ENCODE peak calls at places on chromosome 13, in eight cellular contexts. M is breast epithelium, R is mammary epithelial cell, T is fibroblast of pulmonary artery, P is brain microvascular endothelial cell, I is fibroblast of lung, C is AG04450, F is pancreas. S is an unnamed sample.

GRCh38 chr13:110340812-110341444 is 33.8 kb downstream of the COL4A2 start:
- DNase-seq in P (peak), F (no peak), T (peak), R (peak), C (no peak), M (no peak), I (peak), S (peak)

GRCh38 chr13:94968040-94968756 is 255.9 kb upstream of the SOX21 start:
- DNase-seq in R (no peak), P (no peak), C (no peak), T (no peak), F (no peak), M (no peak), I (peak), S (no peak)

GRCh38 chr13:30725331-30726085 is 9.8 kb upstream of the ALOX5AP start:
- DNase-seq in T (no peak), I (peak), P (peak), F (no peak), R (no peak), C (no peak), M (no peak), S (no peak)

GRCh38 chr13:114266241-114266640 is 15.2 kb upstream of the UPF3A start:
- DNase-seq in C (no peak), T (no peak), M (no peak), F (no peak), P (no peak), R (no peak), I (no peak), S (no peak)

GRCh38 chr13:66933527-66933926 is 296.6 kb downstream of the PCDH9 start:
- DNase-seq in C (no peak), M (no peak), F (no peak), P (no peak), R (no peak), T (no peak), I (no peak), S (no peak)

GRCh38 chr13:99501952-99502310 is 659 bp downstream of the TM9SF2 start:
- DNase-seq in P (peak), F (peak), T (peak), I (peak), M (no peak), R (peak), C (no peak), S (peak)

GRCh38 chr13:113588394-113589111 is 4.0 kb downstream of the TFDP1 start:
- DNase-seq in F (peak), T (no peak), M (peak), I (no peak), R (no peak), C (no peak), P (no peak), S (no peak)

GRCh38 chr13:78657699-78658629 is 991 bp downstream of the OBI1 start:
- DNase-seq in M (no peak), T (peak), I (peak), P (no peak), R (peak), F (no peak), C (no peak), S (peak)

GRCh38 chr13:46342538-46342937 is 44.5 kb downstream of the RUBCNL start:
- DNase-seq in M (no peak), F (no peak), I (no peak), T (no peak), R (no peak), C (no peak), P (no peak), S (no peak)

GRCh38 chr13:106533101-106533939 is 2.1 kb downstream of the EFNB2 start:
- DNase-seq in R (peak), C (peak), F (peak), T (peak), M (peak), P (peak), I (peak), S (peak)

GRCh38 chr13:34701919-34702318 is 240.2 kb upstream of the NBEA start:
- DNase-seq in R (no peak), T (no peak), P (no peak), F (no peak), M (no peak), C (no peak), I (no peak), S (peak)

GRCh38 chr13:99071211-99071610 is 93.3 kb upstream of the DOCK9 start:
- DNase-seq in R (no peak), C (no peak), P (no peak), I (no peak), F (no peak), T (no peak), M (no peak), S (no peak)

GRCh38 chr13:29805994-29806748 is 44.2 kb downstream of the UBL3 start:
- DNase-seq in F (no peak), C (no peak), T (no peak), P (no peak), M (no peak), R (no peak), I (no peak), S (no peak)

GRCh38 chr13:114099918-114100445 is 32.4 kb downstream of the RASA3 start:
- DNase-seq in R (no peak), C (no peak), T (peak), I (peak), P (no peak), M (peak), F (no peak), S (no peak)

GRCh38 chr13:30835442-30835841 is 70.6 kb upstream of the MEDAG start:
- DNase-seq in C (peak), T (no peak), P (no peak), I (no peak), R (no peak), M (no peak), F (no peak), S (no peak)

GRCh38 chr13:27961227-27962085 is 7.7 kb downstream of the CDX2 start:
- DNase-seq in R (no peak), F (no peak), M (no peak), T (no peak), I (no peak), C (no peak), P (no peak), S (no peak)

GRCh38 chr13:95882121-95882520 is 171.1 kb downstream of the UGGT2 start:
- DNase-seq in F (peak), T (no peak), M (no peak), P (no peak), I (no peak), R (no peak), C (no peak), S (no peak)

GRCh38 chr13:97114696-97115095 is 107.4 kb upstream of the MBNL2 start:
- DNase-seq in F (no peak), I (no peak), M (no peak), R (no peak), C (no peak), P (no peak), T (no peak), S (no peak)

GRCh38 chr13:19950374-19950773 is 8.2 kb upstream of the ZMYM2 start:
- DNase-seq in P (no peak), I (no peak), C (no peak), F (no peak), M (no peak), T (no peak), R (no peak), S (no peak)

GRCh38 chr13:72839831-72840426 is 58.0 kb downstream of the PIBF1 start:
- DNase-seq in T (peak), R (peak), M (peak), C (peak), I (peak), P (peak), F (peak), S (peak)

GRCh38 chr13:46934749-46935148 is 37.9 kb upstream of the HTR2A start:
- DNase-seq in M (no peak), R (peak), C (no peak), I (no peak), F (no peak), P (no peak), T (no peak), S (no peak)

GRCh38 chr13:80132741-80133601 is 208.0 kb downstream of the SPRY2 start:
- DNase-seq in F (peak), C (no peak), R (peak), T (peak), M (no peak), I (peak), P (peak), S (peak)

GRCh38 chr13:105410602-105411001 is 1124.9 kb downstream of the EFNB2 start:
- DNase-seq in C (no peak), I (no peak), F (peak), R (peak), T (peak), M (peak), P (no peak), S (peak)

GRCh38 chr13:66926851-66927524 is 303.1 kb downstream of the PCDH9 start:
- DNase-seq in M (no peak), T (no peak), P (peak), R (peak), C (no peak), F (no peak), I (peak), S (no peak)

GRCh38 chr13:52652980-52653303 is 306 bp downstream of the SUGT1 start:
- DNase-seq in I (no peak), T (no peak), M (no peak), F (no peak), P (no peak), C (no peak), R (no peak), S (no peak)
- TF ChIP-seq CTCF in I (no peak), T (no peak), M (no peak), F (no peak), P (no peak), C (no peak), R (no peak), S (no peak)

DNA sequence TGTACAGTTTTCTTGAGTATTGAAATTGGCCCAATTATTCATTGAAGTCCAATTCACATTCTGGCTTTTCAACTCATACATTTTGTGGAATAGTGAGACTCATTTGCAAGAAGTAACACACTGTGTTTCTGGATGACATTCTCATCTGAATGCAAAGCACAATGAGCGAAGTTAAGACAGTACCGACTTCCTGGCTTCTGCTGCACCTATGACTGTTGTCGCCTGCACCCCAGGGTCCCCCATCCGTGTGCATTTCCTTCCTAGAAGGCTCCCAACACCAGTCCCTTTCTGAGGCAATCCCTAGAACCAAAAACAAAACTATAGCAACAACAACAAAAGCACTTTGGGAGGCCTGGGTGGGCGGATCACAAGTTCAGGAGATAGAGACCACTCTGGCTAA is 183.3 kb downstream of the SHISA2 start:
- DNase-seq in P (no peak), C (no peak), T (no peak), F (no peak), R (no peak), M (no peak), I (no peak), S (no peak)
- H3K4me3 ChIP-seq in P (no peak), C (no peak), T (no peak), F (no peak), R (no peak), M (no peak), I (no peak), S (no peak)

GRCh38 chr13:74009100-74009668 is 125.0 kb downstream of the KLF12 start:
- DNase-seq in T (no peak), F (no peak), I (peak), C (no peak), P (no peak), M (no peak), R (no peak), S (no peak)

GRCh38 chr13:74017301-74018092 is 116.7 kb downstream of the KLF12 start:
- DNase-seq in I (no peak), R (no peak), P (no peak), C (no peak), F (no peak), T (no peak), M (no peak), S (no peak)

DNA sequence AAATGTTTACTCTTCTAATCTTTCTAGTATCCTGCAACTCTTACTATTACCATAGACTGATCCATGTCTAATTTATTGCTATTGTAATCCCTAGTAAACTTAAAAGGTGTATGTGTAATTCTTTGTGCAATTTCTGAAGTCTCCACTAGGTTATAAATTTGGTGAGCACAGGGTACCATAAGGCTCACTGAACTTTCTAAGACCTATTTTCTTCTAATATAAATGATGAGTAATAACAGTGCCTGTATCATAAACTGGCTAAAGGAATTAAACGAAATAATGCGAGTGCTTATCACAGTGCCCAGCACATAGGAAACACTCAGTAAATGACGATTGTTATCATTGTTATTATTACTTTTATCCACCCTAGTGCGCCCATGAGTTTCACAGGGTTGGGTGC is 119.1 kb downstream of the KLF12 start:
- DNase-seq in T (peak), I (no peak), F (no peak), R (no peak), P (no peak), M (no peak), C (no peak), S (no peak)
- TF ChIP-seq CTCF in T (peak), I (peak), F (no peak), R (peak), P (no peak), M (no peak), C (no peak), S (no peak)

DNA sequence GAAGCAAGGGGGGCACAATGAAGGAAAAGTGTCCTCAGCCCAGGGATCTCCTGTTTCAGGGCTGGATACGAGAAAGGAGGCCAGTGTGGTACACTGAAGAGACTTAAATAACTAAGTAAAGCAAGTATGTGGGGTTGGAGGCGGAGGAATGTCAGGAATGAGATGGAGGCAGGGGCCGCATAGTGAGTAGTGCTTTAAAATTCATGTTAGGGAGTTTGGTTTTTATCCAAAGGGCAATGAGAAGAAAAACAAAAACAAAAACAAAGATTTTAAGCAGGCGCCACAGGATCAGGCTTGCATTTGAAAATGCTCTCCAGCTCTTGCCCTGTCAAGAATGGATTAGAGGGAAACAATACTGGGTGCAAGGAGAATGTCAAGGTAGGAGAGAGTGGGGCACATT is 273.4 kb downstream of the DCLK1 start:
- DNase-seq in C (no peak), I (peak), M (no peak), P (peak), T (peak), R (no peak), F (no peak), S (peak)
- H3K4me3 ChIP-seq in C (no peak), I (no peak), M (no peak), P (no peak), T (no peak), R (no peak), F (no peak), S (no peak)

GRCh38 chr13:45340422-45341033 is 455 bp downstream of the TPT1 start:
- DNase-seq in F (peak), I (peak), C (peak), P (peak), M (peak), R (peak), T (peak), S (peak)
- TF ChIP-seq CTCF in F (peak), I (peak), C (peak), P (peak), M (peak), R (peak), T (peak), S (peak)

DNA sequence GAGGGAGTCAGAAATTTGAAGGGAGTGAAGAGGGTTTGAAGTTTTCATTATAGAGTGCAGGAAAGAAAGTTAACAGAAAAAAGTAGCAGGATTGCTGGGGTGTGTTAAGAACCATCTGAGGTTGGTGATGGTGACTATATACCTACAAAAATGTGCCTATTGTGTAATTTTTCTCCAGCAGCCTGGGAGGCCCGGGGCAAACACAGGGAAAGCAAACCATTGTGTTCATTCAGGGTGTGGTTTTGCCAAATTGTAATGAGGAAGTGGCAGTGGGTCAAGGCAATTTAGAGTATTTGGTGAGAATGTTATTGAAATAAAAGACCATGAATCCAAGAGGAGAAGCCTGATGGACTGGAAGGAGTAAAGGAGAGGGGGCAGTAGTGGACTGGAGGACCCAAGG is 8.2 kb upstream of the SUCLA2 start:
- DNase-seq in R (peak), I (peak), M (no peak), T (peak), P (peak), F (no peak), C (peak), S (peak)
- H3K4me3 ChIP-seq in R (no peak), I (no peak), M (no peak), T (no peak), P (no peak), F (no peak), C (no peak), S (no peak)

DNA sequence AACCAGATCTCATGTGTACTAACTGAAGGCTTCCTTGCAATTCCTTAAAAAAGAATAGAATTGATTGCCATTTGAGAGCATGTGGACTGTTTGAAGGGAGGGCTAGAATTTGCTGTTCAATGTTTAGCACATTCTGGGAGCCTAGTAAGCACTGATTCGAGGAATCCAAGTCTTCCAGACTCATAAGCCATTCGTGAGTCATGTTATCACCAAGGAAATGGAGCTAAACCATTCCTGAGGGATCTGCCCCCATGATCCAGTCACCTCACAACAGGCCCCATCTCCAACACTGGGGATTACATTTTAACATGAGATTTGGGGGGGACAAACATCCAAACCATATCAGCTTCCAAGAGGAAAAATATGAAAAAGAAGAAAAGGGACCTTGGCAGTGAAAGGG is 276.4 kb downstream of the KCNRG start:
- DNase-seq in C (no peak), I (peak), T (peak), R (no peak), F (no peak), M (no peak), P (no peak), S (no peak)
- TF ChIP-seq CTCF in C (no peak), I (no peak), T (no peak), R (no peak), F (no peak), M (no peak), P (no peak), S (no peak)

GRCh38 chr13:90118467-90119071 is 1228.9 kb upstream of the MIR17HG start:
- DNase-seq in T (no peak), P (no peak), M (no peak), C (no peak), I (no peak), R (no peak), F (no peak), S (no peak)
- H3K4me3 ChIP-seq in T (no peak), P (no peak), M (no peak), C (no peak), I (no peak), R (no peak), F (no peak), S (no peak)

GRCh38 chr13:42073683-42074082 is 25.2 kb downstream of the DGKH start:
- DNase-seq in T (peak), C (no peak), R (no peak), F (no peak), I (no peak), P (peak), M (no peak), S (no peak)

GRCh38 chr13:42068886-42069285 is 20.4 kb downstream of the DGKH start:
- DNase-seq in P (no peak), M (no peak), C (no peak), R (no peak), I (no peak), F (no peak), T (no peak), S (no peak)

GRCh38 chr13:42076309-42076713 is 27.9 kb downstream of the DGKH start:
- DNase-seq in F (no peak), R (no peak), T (peak), P (no peak), C (no peak), M (no peak), I (no peak), S (peak)

GRCh38 chr13:42075517-42075916 is 27.1 kb downstream of the DGKH start:
- DNase-seq in I (no peak), F (no peak), C (no peak), R (no peak), T (no peak), P (no peak), M (no peak), S (no peak)

DNA sequence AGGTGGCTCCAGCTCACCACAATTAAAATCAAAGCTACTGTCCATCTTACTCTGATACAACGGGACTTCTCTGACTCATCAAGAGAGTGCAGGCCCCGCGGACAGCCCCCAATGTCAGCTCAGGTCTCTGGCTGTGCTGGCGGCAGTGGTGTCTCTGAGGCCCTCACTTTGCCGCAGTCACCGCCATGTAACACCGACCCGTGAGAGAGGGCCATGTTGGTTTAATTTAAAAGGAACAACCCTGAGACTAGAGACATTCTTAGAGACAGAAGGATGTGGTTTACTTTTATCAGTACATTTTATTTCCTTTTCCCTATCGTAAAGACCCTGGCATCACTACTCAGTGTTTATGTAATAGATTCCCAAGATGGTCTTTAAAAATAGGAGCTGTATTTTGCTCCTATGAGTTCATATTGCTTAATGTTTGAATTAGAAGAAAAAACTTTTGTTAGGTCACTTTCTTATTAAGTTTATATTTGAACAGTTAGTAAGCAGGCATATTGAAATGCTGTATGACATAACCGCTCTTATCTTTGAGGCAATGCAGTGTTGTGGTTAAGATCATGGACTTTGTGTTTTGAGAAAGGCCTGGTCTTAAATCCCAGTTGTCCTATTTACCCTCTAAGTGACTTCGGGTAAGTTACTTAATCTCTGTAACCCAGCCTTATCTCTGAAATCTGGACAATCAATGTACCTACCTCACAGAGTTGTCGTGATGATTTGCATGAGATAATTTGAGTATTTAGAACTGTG is 23.4 kb downstream of the DGKH start:
- DNase-seq in T (peak), C (no peak), R (no peak), I (peak), M (no peak), P (peak), F (no peak), S (no peak)
- TF ChIP-seq CTCF in T (no peak), C (no peak), R (no peak), I (no peak), M (no peak), P (no peak), F (no peak), S (no peak)

GRCh38 chr13:25095862-25096453 is at the start of gene PABPC3:
- DNase-seq in F (no peak), T (peak), R (no peak), C (no peak), M (no peak), I (no peak), P (no peak), S (peak)
- H3K4me3 ChIP-seq in F (peak), T (peak), R (no peak), C (peak), M (no peak), I (peak), P (peak), S (peak)